ENCODE peak calls at places on chromosomes 6 and 20, in seven cellular contexts. U is GM12878; B is aorta; F is mucosa of descending colon; Z is pancreas; G is adrenal gland; O is CD8-positive, alpha-beta T cell. V is an unnamed sample.

GRCh38 chr6:33613146-33613793 is 7.9 kb upstream of the ITPR3 start:
- DNase-seq in U (no peak), B (no peak), F (no peak), Z (peak; percentile 19), G (no peak), O (no peak), V (no peak)

GRCh38 chr6:168012431-168013249 is 15.2 kb downstream of the KIF25 start:
- DNase-seq in U (no peak), B (peak; percentile 44), F (peak; percentile 0), Z (no peak), G (no peak), O (no peak), V (no peak)

GRCh38 chr6:101663099-101663498 is 269.6 kb downstream of the GRIK2 start:
- DNase-seq in U (no peak), B (no peak), F (no peak), Z (no peak), G (no peak), O (no peak), V (no peak)

GRCh38 chr6:33914519-33915120 is 110.8 kb upstream of the MLN start:
- DNase-seq in U (no peak), B (no peak), F (peak; percentile 42), Z (no peak), G (no peak), O (peak; percentile 76), V (no peak)

GRCh38 chr6:14448246-14448645 is 330.7 kb downstream of the CD83 start:
- DNase-seq in U (no peak), B (no peak), F (no peak), Z (no peak), G (no peak), O (no peak), V (no peak)

GRCh38 chr6:141103246-141103645 is 1029.5 kb upstream of the GJE1 start:
- DNase-seq in U (no peak), B (no peak), F (no peak), Z (no peak), G (no peak), O (no peak), V (peak; percentile 18)

GRCh38 chr20:61757-62156 is 25.7 kb upstream of the DEFB125 start:
- DNase-seq in U (no peak), B (no peak), F (no peak), Z (no peak), G (no peak), O (no peak), V (no peak)

GRCh38 chr6:170029416-170030283 is 261.2 kb downstream of the DLL1 start:
- DNase-seq in U (no peak), B (peak; percentile 42), F (no peak), Z (no peak), G (peak; percentile 3), O (peak; percentile 45), V (no peak)

GRCh38 chr20:32580970-32581838 is 3.9 kb downstream of the NOL4L start:
- DNase-seq in U (no peak), B (no peak), F (no peak), Z (no peak), G (no peak), O (no peak), V (no peak)

GRCh38 chr6:6758915-6759654 is 170.6 kb downstream of the LY86 start:
- DNase-seq in U (peak; percentile 13), B (no peak), F (peak; percentile 71), Z (peak; percentile 81), G (peak; percentile 67), O (no peak), V (peak; percentile 27)

GRCh38 chr6:31948753-31949413 is 3.0 kb downstream of the CFB start:
- DNase-seq in U (no peak), B (peak; percentile 64), F (no peak), Z (no peak), G (no peak), O (no peak), V (no peak)

GRCh38 chr6:29685718-29686326 is 4.9 kb upstream of the ZFP57 start:
- DNase-seq in U (no peak), B (peak; percentile 81), F (no peak), Z (no peak), G (peak; percentile 9), O (no peak), V (peak; percentile 48)

GRCh38 chr6:17957488-17957887 is 29.9 kb downstream of the KIF13A start:
- DNase-seq in U (peak; percentile 3), B (no peak), F (no peak), Z (no peak), G (peak; percentile 14), O (no peak), V (no peak)

GRCh38 chr6:169807699-169808607 is 56.5 kb downstream of the ERMARD start:
- DNase-seq in U (no peak), B (no peak), F (no peak), Z (no peak), G (no peak), O (peak; percentile 38), V (no peak)

GRCh38 chr20:48828734-48829460 is 1.1 kb upstream of the PREX1 start:
- DNase-seq in U (no peak), B (no peak), F (no peak), Z (no peak), G (no peak), O (no peak), V (no peak)

GRCh38 chr20:37456948-37457347 is 64.1 kb upstream of the NNAT start:
- DNase-seq in U (no peak), B (no peak), F (no peak), Z (no peak), G (no peak), O (no peak), V (no peak)
- H3K9me3 ChIP-seq in U (peaks cover 2% of the 10 kb centered on the region), B (peaks cover 16% of the 10 kb centered on the region), F (peaks cover 18% of the 10 kb centered on the region), Z (no peaks in the 10 kb centered on the region), G (no peaks in the 10 kb centered on the region), O (peaks cover 8% of the 10 kb centered on the region), V (peaks cover 9% of the 10 kb centered on the region)

DNA sequence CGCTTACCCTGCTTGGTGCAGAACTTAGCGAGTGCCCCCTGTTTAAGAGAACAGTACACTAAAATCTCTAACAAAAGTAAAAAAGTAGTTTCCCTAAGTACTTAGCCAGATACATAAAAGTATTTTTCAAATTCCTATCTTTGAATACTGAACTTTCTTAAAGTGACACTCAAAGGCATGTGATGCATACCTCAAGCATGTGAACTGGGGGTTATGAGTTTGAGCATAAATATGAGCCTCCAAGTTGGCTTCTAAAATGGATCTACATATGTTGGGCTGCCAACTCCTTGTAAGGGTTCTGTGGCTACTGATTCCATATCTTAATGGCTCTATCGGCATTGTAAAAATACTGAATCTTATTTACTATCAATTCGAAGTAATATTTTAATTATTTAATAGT is 3.8 kb downstream of the ZBTB2 start:
- DNase-seq in U (no peak), B (no peak), F (no peak), Z (no peak), G (no peak), O (no peak), V (no peak)
- H3K9me3 ChIP-seq in U (no peaks in the 10 kb centered on the region), B (no peaks in the 10 kb centered on the region), F (no peaks in the 10 kb centered on the region), Z (no peaks in the 10 kb centered on the region), G (no peaks in the 10 kb centered on the region), O (no peaks in the 10 kb centered on the region), V (no peaks in the 10 kb centered on the region)

DNA sequence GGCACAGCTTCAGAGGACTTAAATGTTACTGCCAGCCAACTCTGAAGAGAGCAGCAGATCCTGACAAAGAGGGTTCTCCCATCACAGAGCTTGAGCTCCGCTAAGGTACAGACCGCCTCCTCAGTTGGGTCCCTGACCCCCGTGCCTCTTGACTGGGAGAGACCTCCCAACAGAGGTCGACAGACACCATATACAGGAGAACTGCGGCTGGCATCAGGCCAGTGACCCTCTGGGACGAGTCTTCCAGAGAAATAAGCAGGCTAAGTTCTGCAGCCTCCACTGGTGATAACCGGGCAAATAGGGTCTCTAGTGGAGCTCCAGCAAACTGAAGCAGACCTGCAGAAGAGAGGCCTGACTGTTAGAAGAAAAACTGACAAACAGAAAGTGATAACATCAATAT is 187.0 kb downstream of the CLVS2 start:
- DNase-seq in U (no peak), B (peak; percentile 59), F (no peak), Z (no peak), G (no peak), O (no peak), V (no peak)
- H3K9me3 ChIP-seq in U (no peaks in the 10 kb centered on the region), B (peaks cover 4% of the 10 kb centered on the region), F (no peaks in the 10 kb centered on the region), Z (no peaks in the 10 kb centered on the region), G (no peaks in the 10 kb centered on the region), O (no peaks in the 10 kb centered on the region), V (no peaks in the 10 kb centered on the region)

GRCh38 chr6:3671382-3671781 is 80.1 kb downstream of the PXDC1 start:
- DNase-seq in U (no peak), B (no peak), F (no peak), Z (no peak), G (no peak), O (no peak), V (no peak)
- H3K9me3 ChIP-seq in U (no peaks in the 10 kb centered on the region), B (no peaks in the 10 kb centered on the region), F (peaks cover 10% of the 10 kb centered on the region), Z (no peaks in the 10 kb centered on the region), G (peaks cover 5% of the 10 kb centered on the region), O (no peaks in the 10 kb centered on the region), V (peaks cover 2% of the 10 kb centered on the region)

V was measured in HAP-1.